ENCODE peak calls at places on chromosomes 4 and X, in ten cellular contexts. V, C, A, J, M, O, R, W, G and T are unnamed samples.

GRCh38 chr4:44368413-44369167 is 80.0 kb downstream of the KCTD8 start:
- DNase-seq in A (no peak), W (peak), C (no peak), M (no peak), V (no peak), J (no peak), O (no peak), G (no peak), R (no peak), T (no peak)

GRCh38 chrX:55056820-55057690 is 17.8 kb upstream of the PAGE2B start:
- DNase-seq in G (no peak), V (no peak), J (no peak), M (peak), W (peak), O (no peak), C (no peak), A (no peak), R (peak), T (no peak)

GRCh38 chr4:25862411-25863346 is at the start of gene SEL1L3:
- DNase-seq in C (peak), O (peak), M (no peak), G (peak), R (peak), J (no peak), A (peak), W (no peak), V (no peak), T (no peak)

GRCh38 chrX:65751511-65751910 is 84.1 kb downstream of the MSN start:
- DNase-seq in V (no peak), W (no peak), R (no peak), C (no peak), J (no peak), O (no peak), M (no peak), A (no peak), G (no peak), T (no peak)

GRCh38 chr4:148730766-148731165 is 288.6 kb upstream of the NR3C2 start:
- DNase-seq in V (no peak), R (no peak), M (no peak), G (no peak), W (no peak), J (no peak), C (no peak), A (no peak), O (no peak), T (no peak)

GRCh38 chr4:139740531-139741041 is 75.0 kb downstream of the MGST2 start:
- DNase-seq in G (peak), V (peak), A (peak), C (peak), J (peak), M (peak), O (peak), W (peak), R (no peak), T (peak)

GRCh38 chr4:57149833-57150232 is 39.6 kb upstream of the IGFBP7 start:
- DNase-seq in W (peak), O (no peak), G (no peak), J (no peak), A (no peak), C (no peak), V (no peak), R (no peak), M (no peak), T (no peak)

GRCh38 chr4:73646117-73646516 is 25.9 kb upstream of the RASSF6 start:
- DNase-seq in A (no peak), M (no peak), J (no peak), O (peak), C (no peak), R (no peak), G (no peak), V (no peak), W (no peak), T (no peak)

GRCh38 chrX:103446665-103447302 is 70.4 kb downstream of the BEX3 start:
- DNase-seq in C (no peak), R (no peak), J (no peak), O (peak), G (no peak), A (no peak), W (peak), V (no peak), M (peak), T (no peak)

GRCh38 chrX:149259241-149259640 is 245.9 kb downstream of the IDS start:
- DNase-seq in O (no peak), A (no peak), J (no peak), G (no peak), C (no peak), M (peak), R (no peak), W (peak), V (no peak), T (no peak)

GRCh38 chr4:151099976-151100417 is 569 bp downstream of the RPS3A start:
- DNase-seq in G (no peak), M (no peak), R (no peak), V (no peak), C (no peak), J (peak), W (peak), O (no peak), A (no peak), T (no peak)

GRCh38 chr4:79663157-79663556 is 255.1 kb upstream of the GK2 start:
- DNase-seq in W (no peak), R (no peak), M (no peak), A (no peak), V (no peak), C (no peak), O (no peak), J (no peak), G (no peak), T (no peak)

GRCh38 chr4:143513314-143514211 is at the start of gene SMARCA5:
- DNase-seq in J (peak), A (peak), G (peak), C (peak), V (peak), R (peak), M (peak), O (peak), W (peak), T (peak)

GRCh38 chrX:119303137-119303536 is 67.1 kb downstream of the PGRMC1 start:
- DNase-seq in J (no peak), O (no peak), C (no peak), M (no peak), W (no peak), G (no peak), V (no peak), R (no peak), A (no peak), T (no peak)

GRCh38 chr4:148778980-148779675 is 336.9 kb upstream of the NR3C2 start:
- DNase-seq in J (no peak), A (no peak), G (no peak), R (no peak), O (no peak), M (no peak), V (no peak), W (peak), C (no peak), T (no peak)

GRCh38 chrX:119503484-119503861 is 35.2 kb downstream of the SLC25A5 start:
- DNase-seq in O (peak), W (peak), C (peak), V (peak), J (no peak), R (no peak), M (peak), G (no peak), A (peak), T (no peak)

GRCh38 chrX:106201502-106202178 is 33.5 kb downstream of the PWWP3B start:
- DNase-seq in C (no peak), A (no peak), W (no peak), J (no peak), V (no peak), R (no peak), O (peak), M (no peak), G (no peak), T (no peak)

GRCh38 chr4:42786350-42787070 is 106.0 kb upstream of the GRXCR1 start:
- DNase-seq in V (no peak), W (no peak), A (no peak), R (no peak), C (no peak), M (no peak), G (no peak), J (no peak), O (peak), T (no peak)

GRCh38 chrX:23662853-23663252 is 4.4 kb upstream of the PRDX4 start:
- DNase-seq in O (no peak), C (no peak), V (no peak), M (no peak), G (no peak), R (no peak), A (no peak), W (peak), J (no peak), T (no peak)

GRCh38 chr4:136664988-136665387 is 867.3 kb downstream of the PCDH18 start:
- DNase-seq in V (no peak), O (no peak), G (no peak), C (no peak), R (no peak), A (no peak), M (no peak), W (peak), J (no peak), T (no peak)

GRCh38 chr4:55437356-55437796 is 41.6 kb downstream of the TMEM165 start:
- DNase-seq in W (peak), C (no peak), A (peak), V (no peak), G (no peak), R (no peak), J (no peak), M (peak), O (no peak), T (no peak)

GRCh38 chrX:148933881-148934280 is 433.5 kb downstream of the AFF2 start:
- DNase-seq in J (no peak), O (no peak), A (no peak), V (no peak), M (no peak), W (no peak), G (no peak), C (no peak), R (no peak), T (no peak)

GRCh38 chrX:1150569-1151347 is 61.7 kb downstream of the CRLF2 start:
- DNase-seq in G (no peak), R (no peak), M (no peak), V (peak), W (no peak), O (peak), A (no peak), J (no peak), C (no peak), T (no peak)

GRCh38 chr4:182898479-182898799 is 18.7 kb downstream of the DCTD start:
- DNase-seq in M (no peak), C (no peak), G (no peak), J (no peak), V (no peak), O (no peak), A (no peak), W (no peak), R (no peak), T (no peak)

GRCh38 chrX:53494427-53494826 is 60.3 kb upstream of the HSD17B10 start:
- DNase-seq in G (no peak), A (peak), V (no peak), W (no peak), J (no peak), C (no peak), R (no peak), O (no peak), M (peak), T (no peak)

GRCh38 chr4:180197471-180197870 is 2045.7 kb upstream of the TENM3 start:
- DNase-seq in W (no peak), R (no peak), C (no peak), O (peak), M (no peak), J (no peak), A (no peak), G (no peak), V (no peak), T (no peak)

GRCh38 chrX:20427173-20427770 is 160.6 kb upstream of the RPS6KA3 start:
- DNase-seq in G (no peak), M (no peak), V (no peak), J (no peak), O (no peak), W (no peak), R (no peak), C (no peak), A (no peak), T (no peak)

GRCh38 chr4:101367201-101367600 is 19.9 kb upstream of the PPP3CA start:
- DNase-seq in O (no peak), M (peak), J (no peak), C (no peak), V (no peak), W (peak), G (no peak), R (no peak), A (no peak), T (no peak)
- H3K27ac ChIP-seq in O (no peak), M (peak), J (no peak), C (no peak), V (no peak), W (peak), G (no peak), R (no peak), A (no peak), T (no peak)

DNA sequence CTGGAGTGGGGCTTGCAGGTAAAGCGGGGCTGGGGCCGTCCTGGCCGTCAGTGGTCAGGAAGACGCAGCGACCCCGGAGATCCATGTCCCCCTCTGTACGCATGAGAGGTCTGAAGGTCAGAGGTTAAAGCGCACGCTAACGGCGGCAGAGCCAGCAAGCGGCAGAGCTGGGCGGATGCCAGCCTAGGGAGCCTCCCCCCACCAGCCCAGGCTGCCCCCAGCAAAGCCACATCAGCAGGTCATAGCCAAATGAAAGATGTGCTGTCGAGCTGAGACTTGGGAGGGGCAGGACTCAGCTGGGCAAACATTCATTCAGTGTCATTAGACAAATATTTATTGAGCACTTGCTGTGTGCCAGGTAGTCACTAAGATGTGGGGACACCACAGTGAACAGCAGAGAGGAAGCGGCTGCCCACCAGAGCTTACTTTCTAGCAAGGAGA is 593 bp upstream of the JAKMIP1 start:
- DNase-seq in C (no peak), G (no peak), J (no peak), M (no peak), W (no peak), O (no peak), A (no peak), R (no peak), V (peak), T (no peak)
- H3K4me3 ChIP-seq in C (peak), G (peak), J (no peak), M (no peak), W (no peak), O (peak), A (no peak), R (no peak), V (peak), T (peak)

GRCh38 chr4:176002007-176002623 is 63.5 kb upstream of the WDR17 start:
- DNase-seq in G (peak), J (peak), M (no peak), V (peak), A (peak), O (peak), R (no peak), C (peak), W (peak), T (no peak)
- H3K27ac ChIP-seq in G (no peak), J (no peak), M (no peak), V (no peak), A (no peak), O (no peak), R (no peak), C (no peak), W (no peak), T (no peak)

DNA sequence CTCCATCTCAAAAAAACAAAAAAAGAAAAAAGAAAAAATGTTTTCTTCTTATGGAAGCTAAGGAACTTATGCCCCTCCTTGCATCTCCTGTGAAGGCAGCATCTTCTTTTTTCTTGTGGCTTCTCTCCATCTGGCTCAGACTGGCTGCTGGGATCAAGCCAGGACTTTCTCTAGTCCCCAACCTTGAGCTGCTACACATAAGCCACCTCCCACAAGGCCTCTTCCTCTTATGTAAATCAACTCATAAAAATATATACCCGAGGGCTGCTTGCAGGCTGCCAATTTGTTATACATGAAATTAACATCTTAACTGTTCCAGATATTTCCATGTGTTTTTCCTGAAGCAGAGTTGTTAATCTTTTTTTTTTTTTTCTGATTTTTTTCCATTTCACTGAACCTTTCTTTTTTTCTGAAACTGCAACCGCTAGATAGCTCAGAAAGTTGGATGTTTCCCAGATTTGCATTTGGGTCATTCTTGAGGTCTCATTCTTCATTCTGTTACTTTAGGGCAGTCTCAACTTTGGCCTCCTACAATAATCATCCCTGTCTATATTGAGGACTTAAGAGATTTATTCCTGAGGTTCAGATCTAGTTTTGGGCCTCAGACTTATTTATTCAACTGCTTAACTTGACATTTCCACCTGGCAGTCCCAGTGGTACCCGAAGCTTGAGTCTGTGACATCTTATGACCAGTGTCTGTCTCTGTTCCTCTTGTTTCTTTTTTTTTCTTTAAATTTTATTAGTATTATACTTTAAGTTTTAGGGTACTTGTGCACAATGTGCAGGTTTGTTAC is 10.3 kb downstream of the SNX25 start:
- DNase-seq in R (no peak), G (peak), O (no peak), A (peak), J (no peak), M (peak), W (peak), V (peak), C (no peak), T (no peak)
- H3K4me3 ChIP-seq in R (no peak), G (no peak), O (no peak), A (no peak), J (no peak), M (no peak), W (no peak), V (no peak), C (no peak), T (no peak)

DNA sequence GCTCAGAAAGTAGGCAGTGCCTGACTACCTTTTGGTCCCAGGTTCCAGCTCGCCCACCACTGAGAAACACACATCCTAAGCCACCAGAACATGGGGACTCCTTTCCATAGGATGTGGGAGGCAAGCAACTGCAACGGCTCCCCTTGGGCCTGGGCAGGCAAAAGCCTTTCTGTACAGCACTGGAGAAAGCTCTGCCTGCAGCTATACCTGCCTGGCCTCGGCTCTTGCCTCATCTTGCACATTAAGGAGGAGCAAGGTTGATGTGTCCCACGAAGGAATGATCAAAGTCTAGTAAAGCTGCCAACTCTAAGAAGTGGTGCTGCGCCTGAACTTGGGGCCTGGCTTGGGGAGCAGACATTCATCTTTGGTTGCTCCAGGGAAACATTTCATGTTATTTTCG is 19.6 kb downstream of the CCNG2 start:
- DNase-seq in A (no peak), R (no peak), G (no peak), V (no peak), J (no peak), C (no peak), M (no peak), O (peak), W (no peak), T (no peak)
- H3K27ac ChIP-seq in A (no peak), R (no peak), G (no peak), V (no peak), J (no peak), C (no peak), M (no peak), O (peak), W (no peak), T (no peak)